ENCODE peak calls at places on chromosomes 11 and 22, in eight cellular contexts. V is body of pancreas, A is IMR-90, G is mesendoderm, N is cardiac muscle cell, Q is left ventricle myocardium inferior, J is aorta, Y is tibial artery. M is an unnamed sample.

GRCh38 chr11:86551286-86551685 is 121.1 kb downstream of the ME3 start:
- DNase-seq in V (no peak), A (peak; percentile 95), G (peak; percentile 18), N (no peak), Q (no peak), J (no peak), Y (no peak), M (no peak)

GRCh38 chr11:65111537-65112225 is at the start of gene TM7SF2:
- DNase-seq in V (peak; percentile 99), A (peak; percentile 86), G (peak; percentile 97), N (peak; percentile 99), Q (peak; percentile 97), J (peak; percentile 97), Y (peak; percentile 95), M (peak; percentile 90)

GRCh38 chr22:27680636-27681035 is 120.9 kb downstream of the MN1 start:
- DNase-seq in V (no peak), A (no peak), G (no peak), N (no peak), Q (no peak), J (no peak), Y (no peak), M (no peak)

GRCh38 chr22:37019309-37020191 is at the start of the genes MPST and TST:
- DNase-seq in V (peak; percentile 87), A (peak; percentile 61), G (peak; percentile 77), N (peak; percentile 91), Q (peak; percentile 83), J (peak; percentile 87), Y (peak; percentile 76), M (no peak)

GRCh38 chr11:84498016-84498415 is 1129.1 kb downstream of the DLG2 start:
- DNase-seq in V (no peak), A (no peak), G (no peak), N (no peak), Q (no peak), J (peak; percentile 75), Y (no peak), M (no peak)

GRCh38 chr11:47869548-47870393 is 21.6 kb upstream of the NUP160 start:
- DNase-seq in V (no peak), A (no peak), G (no peak), N (no peak), Q (no peak), J (no peak), Y (no peak), M (no peak)

GRCh38 chr11:57527056-57527631 is 3.4 kb downstream of the TIMM10 start:
- DNase-seq in V (peak; percentile 90), A (peak; percentile 59), G (peak; percentile 79), N (peak; percentile 78), Q (peak; percentile 66), J (peak; percentile 72), Y (peak; percentile 74), M (peak; percentile 52)

GRCh38 chr11:91761406-91762027 is 463.1 kb upstream of the FAT3 start:
- DNase-seq in V (no peak), A (no peak), G (no peak), N (no peak), Q (no peak), J (no peak), Y (no peak), M (no peak)

GRCh38 chr11:128653828-128654231 is 40.0 kb upstream of the FLI1 start:
- DNase-seq in V (peak; percentile 88), A (peak; percentile 75), G (peak; percentile 91), N (no peak), Q (peak; percentile 46), J (peak; percentile 75), Y (peak; percentile 60), M (no peak)

GRCh38 chr11:65599216-65599954 is 3.8 kb upstream of the KCNK7 start:
- DNase-seq in V (no peak), A (no peak), G (no peak), N (no peak), Q (no peak), J (peak; percentile 47), Y (no peak), M (no peak)

GRCh38 chr22:21938071-21938822 is 14.4 kb downstream of the PPM1F start:
- DNase-seq in V (peak; percentile 94), A (peak; percentile 83), G (peak; percentile 96), N (peak; percentile 87), Q (peak; percentile 95), J (peak; percentile 97), Y (peak; percentile 92), M (peak; percentile 88)

GRCh38 chr11:77144854-77145428 is 16.9 kb downstream of the MYO7A start:
- DNase-seq in V (no peak), A (no peak), G (no peak), N (no peak), Q (no peak), J (no peak), Y (no peak), M (no peak)

GRCh38 chr11:92893276-92893675 is 76.2 kb upstream of the MTNR1B start:
- DNase-seq in V (no peak), A (no peak), G (no peak), N (no peak), Q (no peak), J (no peak), Y (no peak), M (no peak)

GRCh38 chr11:34299284-34299961 is 58.4 kb downstream of the ABTB2 start:
- DNase-seq in V (no peak), A (no peak), G (peak; percentile 49), N (no peak), Q (no peak), J (no peak), Y (no peak), M (no peak)

GRCh38 chr11:123521930-123522329 is 91.9 kb downstream of the GRAMD1B start:
- DNase-seq in V (no peak), A (no peak), G (no peak), N (no peak), Q (no peak), J (no peak), Y (no peak), M (no peak)

GRCh38 chr11:8267831-8268529 is 4.3 kb upstream of the LMO1 start:
- DNase-seq in V (peak; percentile 60), A (no peak), G (no peak), N (peak; percentile 35), Q (no peak), J (no peak), Y (no peak), M (peak; percentile 19)

GRCh38 chr11:20501971-20502370 is 97.4 kb upstream of the SLC6A5 start:
- DNase-seq in V (no peak), A (no peak), G (no peak), N (no peak), Q (no peak), J (no peak), Y (no peak), M (no peak)

GRCh38 chr22:36383110-36383581 is 4.6 kb downstream of the MYH9 start:
- DNase-seq in V (peak; percentile 52), A (peak; percentile 94), G (no peak), N (no peak), Q (no peak), J (no peak), Y (no peak), M (peak; percentile 45)

GRCh38 chr11:125428486-125429173 is 67.4 kb downstream of the FEZ1 start:
- DNase-seq in V (no peak), A (no peak), G (peak; percentile 28), N (no peak), Q (no peak), J (no peak), Y (no peak), M (no peak)

GRCh38 chr22:40196628-40197027 is 18.9 kb downstream of the TNRC6B start:
- DNase-seq in V (no peak), A (peak; percentile 97), G (no peak), N (no peak), Q (no peak), J (no peak), Y (no peak), M (no peak)

GRCh38 chr11:10588904-10589303 is 20.4 kb upstream of the LYVE1 start:
- DNase-seq in V (no peak), A (no peak), G (peak; percentile 67), N (no peak), Q (no peak), J (no peak), Y (no peak), M (no peak)

DNA sequence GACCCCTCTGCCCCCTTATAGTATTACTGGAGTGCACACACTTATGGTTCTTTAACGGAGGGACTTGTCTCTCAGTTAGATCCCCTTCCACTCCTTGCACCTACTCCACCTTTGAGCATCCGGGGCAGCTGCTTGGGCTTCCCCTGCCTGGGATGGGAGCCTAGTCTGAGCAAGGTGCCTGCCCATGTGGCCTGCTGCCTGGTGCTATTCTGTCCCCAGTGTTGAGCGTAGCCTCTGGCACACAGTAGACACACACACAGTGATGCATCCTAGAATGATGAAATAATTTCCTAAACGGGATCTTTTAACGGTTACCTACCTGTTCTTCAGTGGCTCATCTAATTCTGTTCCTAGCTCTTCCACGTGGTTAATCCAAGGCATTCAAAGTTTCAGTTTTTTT is 22.4 kb downstream of the PPFIA1 start:
- DNase-seq in V (no peak), A (no peak), G (no peak), N (no peak), Q (no peak), J (no peak), Y (no peak), M (no peak)
- H3K36me3 ChIP-seq in V (no peaks in the 10 kb centered on the region), A (peaks cover 19% of the 10 kb centered on the region), G (peaks cover 11% of the 10 kb centered on the region), N (no peaks in the 10 kb centered on the region), Q (peaks cover 19% of the 10 kb centered on the region), J (no peaks in the 10 kb centered on the region), Y (peaks cover 5% of the 10 kb centered on the region), M (no peaks in the 10 kb centered on the region)

DNA sequence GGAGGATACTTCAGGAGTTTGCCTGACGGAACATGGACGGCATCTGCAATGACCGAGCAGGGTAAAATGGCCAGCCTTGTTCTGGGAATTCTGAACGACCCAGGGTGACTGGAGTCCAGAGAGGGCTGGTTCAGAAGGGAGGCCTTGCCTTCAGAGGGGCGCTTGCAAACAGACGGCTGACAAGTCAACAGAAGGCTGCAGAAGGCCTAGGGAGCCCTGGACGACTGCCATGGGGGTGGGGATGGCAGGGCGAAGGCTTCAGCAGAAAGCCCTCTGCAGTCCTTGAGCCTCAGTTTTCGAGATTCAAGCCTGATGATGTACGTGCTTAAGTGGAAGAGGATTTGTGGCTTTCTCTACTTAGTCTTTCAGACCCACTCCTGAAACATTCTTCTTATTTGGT is 117.2 kb upstream of the TBCEL start:
- DNase-seq in V (no peak), A (no peak), G (no peak), N (no peak), Q (no peak), J (no peak), Y (no peak), M (no peak)
- H3K4me3 ChIP-seq in V (no peak overlapping the region), A (no peak overlapping the region), G (no peak overlapping the region), N (no peak overlapping the region), Q (no peak overlapping the region), J (no peak overlapping the region), Y (no peak overlapping the region), M (no peak overlapping the region)

GRCh38 chr22:24376002-24376401 is 51.4 kb upstream of the ADORA2A start:
- DNase-seq in V (no peak), A (no peak), G (no peak), N (no peak), Q (no peak), J (no peak), Y (no peak), M (no peak)
- H3K36me3 ChIP-seq in V (peaks cover 6% of the 10 kb centered on the region), A (peaks cover 22% of the 10 kb centered on the region), G (peaks cover 4% of the 10 kb centered on the region), N (peaks cover 48% of the 10 kb centered on the region), Q (peaks cover 68% of the 10 kb centered on the region), J (no peaks in the 10 kb centered on the region), Y (peaks cover 50% of the 10 kb centered on the region), M (peaks cover 3% of the 10 kb centered on the region)

DNA sequence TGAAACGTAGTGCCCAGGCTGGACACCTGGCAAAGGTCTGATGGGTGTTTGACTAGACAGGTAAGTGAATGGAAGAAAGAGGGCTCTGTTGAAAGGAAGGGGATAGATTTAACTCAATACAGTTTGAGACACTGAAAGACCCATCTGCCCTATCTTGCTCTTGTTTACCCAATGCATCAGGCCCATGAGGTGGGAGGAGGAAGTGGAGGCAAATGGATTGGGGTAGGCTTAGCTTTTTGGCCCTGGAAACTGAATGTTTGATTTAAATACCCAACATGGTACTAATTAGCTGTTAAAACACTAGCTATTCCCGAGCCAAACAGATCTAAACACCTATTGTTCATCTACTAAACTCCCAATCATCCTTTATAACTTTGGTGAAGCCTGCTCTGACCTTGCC is 3.5 kb upstream of the UVRAG start:
- DNase-seq in V (no peak), A (no peak), G (peak; percentile 48), N (no peak), Q (no peak), J (no peak), Y (no peak), M (no peak)
- H3K4me3 ChIP-seq in V (no peak overlapping the region), A (no peak overlapping the region), G (no peak overlapping the region), N (no peak overlapping the region), Q (no peak overlapping the region), J (no peak overlapping the region), Y (no peak overlapping the region), M (no peak overlapping the region)

M was measured in naive thymus-derived CD4-positive, alpha-beta T cell.